ENCODE peak calls at places on chromosome 1, in six cellular contexts. K is A549, Q is K562, V is endothelial cell of umbilical vein, E is GM12878, R is HepG2. U is an unnamed sample.

GRCh38 chr1:181112071-181112929 is 23.8 kb downstream of the IER5 start:
- DNase-seq in R (peak; percentile 97), V (peak; percentile 87), K (peak; percentile 99), Q (peak; percentile 88), E (no peak), U (peak; percentile 92)

GRCh38 chr1:20868263-20868662 is 81.2 kb upstream of the HP1BP3 start:
- DNase-seq in R (no peak), E (no peak), V (no peak), Q (no peak), K (no peak), U (no peak)

GRCh38 chr1:206537141-206537540 is 29.8 kb downstream of the RASSF5 start:
- DNase-seq in Q (no peak), R (no peak), K (no peak), E (no peak), V (no peak), U (no peak)

GRCh38 chr1:236605030-236605806 is 902 bp upstream of the HEATR1 start:
- DNase-seq in V (no peak), E (no peak), Q (peak; percentile 7), R (no peak), K (no peak), U (no peak)

GRCh38 chr1:199279872-199280649 is 641.2 kb downstream of the PTPRC start:
- DNase-seq in K (no peak), E (no peak), Q (no peak), R (no peak), V (no peak), U (no peak)

GRCh38 chr1:234877761-234878160 is 250.9 kb downstream of the TOMM20 start:
- DNase-seq in R (no peak), E (no peak), V (no peak), K (no peak), Q (no peak), U (no peak)

GRCh38 chr1:244154882-244155531 is 103.9 kb downstream of the ZBTB18 start:
- DNase-seq in R (peak; percentile 10), K (no peak), E (no peak), Q (no peak), V (no peak), U (no peak)

GRCh38 chr1:23325393-23325792 is 18.7 kb downstream of the HNRNPR start:
- DNase-seq in V (no peak), K (no peak), E (no peak), Q (no peak), R (no peak), U (no peak)

GRCh38 chr1:244330318-244330625 is 121.4 kb downstream of the ADSS2 start:
- DNase-seq in K (no peak), Q (no peak), E (no peak), R (no peak), V (no peak), U (no peak)

GRCh38 chr1:244361764-244362473 is 89.8 kb downstream of the ADSS2 start:
- DNase-seq in V (peak; percentile 74), E (no peak), Q (no peak), R (peak; percentile 84), K (peak; percentile 41), U (no peak)

GRCh38 chr1:199733125-199733524 is 294.4 kb upstream of the NR5A2 start:
- DNase-seq in Q (no peak), R (no peak), V (peak; percentile 54), K (no peak), E (no peak), U (no peak)

GRCh38 chr1:13540871-13541270 is 27.1 kb upstream of the LRRC38 start:
- DNase-seq in Q (no peak), R (no peak), V (no peak), E (no peak), K (no peak), U (no peak)

GRCh38 chr1:13538832-13539231 is 25.0 kb upstream of the LRRC38 start:
- DNase-seq in V (no peak), K (no peak), E (no peak), R (no peak), Q (no peak), U (no peak)

GRCh38 chr1:13536612-13537011 is 22.8 kb upstream of the LRRC38 start:
- DNase-seq in K (no peak), V (no peak), E (no peak), Q (no peak), R (no peak), U (no peak)

GRCh38 chr1:13539683-13540082 is 25.9 kb upstream of the LRRC38 start:
- DNase-seq in E (no peak), V (no peak), R (no peak), K (no peak), Q (no peak), U (no peak)

GRCh38 chr1:13535227-13535626 is 21.4 kb upstream of the LRRC38 start:
- DNase-seq in E (no peak), V (no peak), Q (no peak), K (no peak), R (no peak), U (no peak)
- TF ChIP-seq MAX in E (no peak), V (no peak), Q (no peak), K (no peak), R (no peak), U (no peak)

DNA sequence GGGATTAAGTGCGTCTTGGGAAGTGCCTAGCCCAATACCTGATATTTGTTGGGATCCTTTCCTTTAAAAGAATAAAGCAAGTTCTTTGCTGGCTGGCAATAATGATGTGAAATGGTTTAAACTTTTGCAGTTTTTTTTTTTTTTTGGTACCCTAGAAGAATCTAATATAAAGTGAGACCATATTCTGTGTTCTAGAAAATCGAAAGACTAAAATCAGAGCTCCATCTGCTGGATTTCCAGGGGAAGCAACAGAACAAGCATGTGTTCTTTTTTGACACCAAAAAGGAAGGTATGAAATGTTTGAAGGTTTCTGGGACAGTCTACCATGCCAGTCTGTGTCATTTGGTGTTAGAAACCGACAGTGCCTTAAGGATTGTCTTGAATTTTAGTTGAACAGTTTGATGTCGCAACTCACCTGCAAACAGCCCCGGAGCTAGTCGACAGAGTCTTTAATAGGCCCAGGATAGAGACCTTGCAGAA is 6.4 kb downstream of the UTP11 start:
- DNase-seq in Q (peak; percentile 51), K (no peak), E (no peak), V (peak; percentile 28), R (peak; percentile 45), U (peak; percentile 58)
- TF ChIP-seq CTCF in Q (peak; percentile 87), K (peak; percentile 57), E (peak; percentile 69), V (peak; percentile 55), R (peak; percentile 55), U (peak; percentile 66)

DNA sequence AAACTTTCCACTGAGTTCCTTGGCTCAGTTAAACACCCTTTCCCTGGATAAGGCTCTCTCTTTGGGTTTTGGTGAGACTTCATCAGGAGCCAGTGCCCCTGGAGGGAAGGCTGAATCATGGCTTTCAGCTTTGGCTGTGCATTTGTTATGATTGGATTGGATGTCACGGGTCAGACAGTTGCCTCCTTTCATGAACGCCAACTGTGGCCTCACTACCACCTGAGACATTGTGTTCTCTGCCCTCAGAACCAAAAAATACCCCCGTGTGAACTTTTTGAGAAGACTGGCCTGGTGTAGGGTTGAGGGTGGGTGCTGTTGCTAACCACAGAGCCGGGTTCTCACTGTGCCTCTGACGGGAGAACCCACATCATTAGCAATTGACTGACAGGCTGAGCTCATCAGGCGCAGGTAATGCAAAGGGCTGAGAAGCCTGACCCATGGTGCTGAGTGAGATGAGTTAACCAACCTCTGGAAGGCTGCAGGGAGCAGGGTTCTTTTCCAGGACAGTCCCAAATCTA is 65.6 kb downstream of the HHAT start:
- DNase-seq in V (no peak), K (no peak), Q (no peak), R (no peak), E (peak; percentile 80), U (no peak)
- TF ChIP-seq MYC in V (no peak), K (no peak), Q (no peak), R (no peak), E (no peak), U (no peak)

GRCh38 chr1:155309423-155310021 is 856 bp downstream of the FDPS start:
- DNase-seq in R (no peak), E (no peak), K (peak; percentile 33), Q (peak; percentile 61), V (peak; percentile 69), U (peak; percentile 19)
- TF ChIP-seq MAX in R (no peak), E (no peak), K (no peak), Q (no peak), V (no peak), U (no peak)

GRCh38 chr1:211158866-211159265 is 24.9 kb upstream of the KCNH1 start:
- DNase-seq in V (no peak), E (no peak), R (no peak), K (no peak), Q (no peak), U (no peak)

GRCh38 chr1:211148371-211148770 is 14.4 kb upstream of the KCNH1 start:
- DNase-seq in E (no peak), K (no peak), Q (no peak), V (no peak), R (no peak), U (no peak)

GRCh38 chr1:211155040-211155439 is 21.1 kb upstream of the KCNH1 start:
- DNase-seq in K (no peak), V (no peak), R (no peak), E (no peak), Q (no peak), U (no peak)

DNA sequence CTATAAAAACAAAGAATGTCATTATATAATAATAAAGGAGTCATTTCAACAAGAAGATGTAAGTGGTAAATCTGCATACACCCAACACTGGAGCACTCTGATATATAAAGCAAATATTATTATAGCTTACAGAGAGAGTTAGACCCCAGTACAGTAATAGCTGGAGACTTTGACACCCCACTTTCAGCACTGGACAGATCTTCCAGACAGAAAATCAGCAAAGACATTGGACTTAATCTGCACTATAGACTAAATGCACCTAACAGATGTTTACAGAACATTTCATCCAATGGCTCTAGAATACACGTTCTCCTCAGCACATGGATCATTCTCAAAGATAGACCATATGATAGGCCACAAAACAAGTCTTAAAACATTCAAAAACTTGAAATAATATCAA is 20.0 kb upstream of the KCNH1 start:
- DNase-seq in E (no peak), R (no peak), V (no peak), K (no peak), Q (no peak), U (no peak)
- TF ChIP-seq CTCF in E (no peak), R (no peak), V (no peak), K (no peak), Q (no peak), U (no peak)

GRCh38 chr1:164561007-164561406 is 2.0 kb downstream of the PBX1 start:
- DNase-seq in E (no peak), V (peak; percentile 54), R (no peak), K (no peak), Q (no peak), U (no peak)
- TF ChIP-seq MYC in E (no peak), V (no peak), R (no peak), K (no peak), Q (no peak), U (no peak)

DNA sequence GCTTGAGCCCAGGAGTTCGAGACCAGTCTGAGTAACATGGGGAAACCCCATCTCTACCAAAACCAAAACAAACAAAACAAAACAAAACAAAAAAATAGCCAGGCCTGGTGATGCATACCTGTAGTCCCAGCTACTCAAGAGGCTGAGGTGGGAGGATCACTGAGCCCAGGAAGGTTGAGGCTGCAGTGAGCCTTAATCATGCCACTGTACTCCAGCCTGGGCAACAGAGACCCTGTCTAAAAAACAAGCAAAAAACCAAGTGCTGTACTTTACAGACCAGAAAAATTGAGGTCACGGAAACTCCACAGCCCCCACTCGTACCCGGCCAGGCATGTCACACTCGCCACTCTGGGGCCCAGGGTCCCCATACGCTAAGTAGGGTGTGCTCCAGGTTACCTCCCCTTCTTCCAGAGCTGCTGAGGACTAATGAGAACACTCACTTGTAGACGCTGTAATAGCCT is 22.9 kb downstream of the ATP2B4 start:
- DNase-seq in Q (no peak), R (no peak), E (no peak), V (no peak), K (no peak), U (no peak)
- TF ChIP-seq MAX in Q (no peak), R (no peak), E (no peak), V (no peak), K (no peak), U (no peak)

U was measured in NB4.